ENCODE peak calls at places on chromosomes 2 and 18, in six cellular contexts. One of them, this sample, is unnamed.

GRCh38 chr2:15799432-15799827 is 140.9 kb upstream of the MYCN start:
- DNase-seq in naive thymus-derived CD8-positive, alpha-beta T cell: no peak
- DNase-seq in brain microvascular endothelial cell: no peak
- DNase-seq in stimulated activated CD8-positive, alpha-beta memory T cell treated with anti-CD3 and anti-CD28 coated beads, Interleukin-12 subunit alpha, Interleukin-12 subunit beta, amount 100 ng/mL, for 1 hour: no peak
- DNase-seq in activated CD4-positive, alpha-beta T cell treated with anti-CD3 and anti-CD28 coated beads, Interleukin-2, amount 10 ng/mL, durations not matched to agents 7 days and 5 days: no peak
- DNase-seq in neuronal stem cell: no peak
- DNase-seq in this sample: no peak

GRCh38 chr2:144705328-144706245 is 185.7 kb upstream of the ZEB2 start:
- DNase-seq in brain microvascular endothelial cell: no peak
- DNase-seq in activated CD4-positive, alpha-beta T cell treated with anti-CD3 and anti-CD28 coated beads, Interleukin-2, amount 10 ng/mL, durations not matched to agents 7 days and 5 days: no peak
- DNase-seq in stimulated activated CD8-positive, alpha-beta memory T cell treated with anti-CD3 and anti-CD28 coated beads, Interleukin-12 subunit alpha, Interleukin-12 subunit beta, amount 100 ng/mL, for 1 hour: no peak
- DNase-seq in neuronal stem cell: no peak
- DNase-seq in naive thymus-derived CD8-positive, alpha-beta T cell: no peak
- DNase-seq in this sample: no peak

GRCh38 chr2:1477196-1478040 is 64.2 kb downstream of the TPO start:
- DNase-seq in naive thymus-derived CD8-positive, alpha-beta T cell: no peak
- DNase-seq in neuronal stem cell: no peak
- DNase-seq in stimulated activated CD8-positive, alpha-beta memory T cell treated with anti-CD3 and anti-CD28 coated beads, Interleukin-12 subunit alpha, Interleukin-12 subunit beta, amount 100 ng/mL, for 1 hour: no peak
- DNase-seq in activated CD4-positive, alpha-beta T cell treated with anti-CD3 and anti-CD28 coated beads, Interleukin-2, amount 10 ng/mL, durations not matched to agents 7 days and 5 days: no peak
- DNase-seq in brain microvascular endothelial cell: no peak
- DNase-seq in this sample: no peak

GRCh38 chr18:49100226-49100968 is 149.6 kb upstream of the SMAD7 start:
- DNase-seq in activated CD4-positive, alpha-beta T cell treated with anti-CD3 and anti-CD28 coated beads, Interleukin-2, amount 10 ng/mL, durations not matched to agents 7 days and 5 days: no peak
- DNase-seq in stimulated activated CD8-positive, alpha-beta memory T cell treated with anti-CD3 and anti-CD28 coated beads, Interleukin-12 subunit alpha, Interleukin-12 subunit beta, amount 100 ng/mL, for 1 hour: no peak
- DNase-seq in brain microvascular endothelial cell: peak
- DNase-seq in naive thymus-derived CD8-positive, alpha-beta T cell: no peak
- DNase-seq in neuronal stem cell: no peak
- DNase-seq in this sample: no peak

GRCh38 chr2:163735692-163736432 is at the start of gene FIGN:
- DNase-seq in brain microvascular endothelial cell: peak
- DNase-seq in activated CD4-positive, alpha-beta T cell treated with anti-CD3 and anti-CD28 coated beads, Interleukin-2, amount 10 ng/mL, durations not matched to agents 7 days and 5 days: no peak
- DNase-seq in neuronal stem cell: peak
- DNase-seq in naive thymus-derived CD8-positive, alpha-beta T cell: no peak
- DNase-seq in stimulated activated CD8-positive, alpha-beta memory T cell treated with anti-CD3 and anti-CD28 coated beads, Interleukin-12 subunit alpha, Interleukin-12 subunit beta, amount 100 ng/mL, for 1 hour: no peak
- DNase-seq in this sample: peak

GRCh38 chr2:114001936-114002335 is 112.0 kb downstream of the ACTR3 start:
- DNase-seq in naive thymus-derived CD8-positive, alpha-beta T cell: no peak
- DNase-seq in stimulated activated CD8-positive, alpha-beta memory T cell treated with anti-CD3 and anti-CD28 coated beads, Interleukin-12 subunit alpha, Interleukin-12 subunit beta, amount 100 ng/mL, for 1 hour: no peak
- DNase-seq in brain microvascular endothelial cell: no peak
- DNase-seq in activated CD4-positive, alpha-beta T cell treated with anti-CD3 and anti-CD28 coated beads, Interleukin-2, amount 10 ng/mL, durations not matched to agents 7 days and 5 days: no peak
- DNase-seq in neuronal stem cell: no peak
- DNase-seq in this sample: no peak

GRCh38 chr2:28390857-28391563 is 1.6 kb upstream of the FOSL2 start:
- DNase-seq in brain microvascular endothelial cell: peak
- DNase-seq in naive thymus-derived CD8-positive, alpha-beta T cell: no peak
- DNase-seq in activated CD4-positive, alpha-beta T cell treated with anti-CD3 and anti-CD28 coated beads, Interleukin-2, amount 10 ng/mL, durations not matched to agents 7 days and 5 days: no peak
- DNase-seq in stimulated activated CD8-positive, alpha-beta memory T cell treated with anti-CD3 and anti-CD28 coated beads, Interleukin-12 subunit alpha, Interleukin-12 subunit beta, amount 100 ng/mL, for 1 hour: no peak
- DNase-seq in neuronal stem cell: no peak
- DNase-seq in this sample: peak

GRCh38 chr2:147294825-147295392 is 549.9 kb upstream of the ACVR2A start:
- DNase-seq in neuronal stem cell: no peak
- DNase-seq in activated CD4-positive, alpha-beta T cell treated with anti-CD3 and anti-CD28 coated beads, Interleukin-2, amount 10 ng/mL, durations not matched to agents 7 days and 5 days: no peak
- DNase-seq in brain microvascular endothelial cell: no peak
- DNase-seq in naive thymus-derived CD8-positive, alpha-beta T cell: no peak
- DNase-seq in stimulated activated CD8-positive, alpha-beta memory T cell treated with anti-CD3 and anti-CD28 coated beads, Interleukin-12 subunit alpha, Interleukin-12 subunit beta, amount 100 ng/mL, for 1 hour: no peak
- DNase-seq in this sample: no peak

GRCh38 chr2:4995466-4995865 is 696.7 kb upstream of the SOX11 start:
- DNase-seq in activated CD4-positive, alpha-beta T cell treated with anti-CD3 and anti-CD28 coated beads, Interleukin-2, amount 10 ng/mL, durations not matched to agents 7 days and 5 days: no peak
- DNase-seq in brain microvascular endothelial cell: no peak
- DNase-seq in naive thymus-derived CD8-positive, alpha-beta T cell: no peak
- DNase-seq in neuronal stem cell: no peak
- DNase-seq in stimulated activated CD8-positive, alpha-beta memory T cell treated with anti-CD3 and anti-CD28 coated beads, Interleukin-12 subunit alpha, Interleukin-12 subunit beta, amount 100 ng/mL, for 1 hour: no peak
- DNase-seq in this sample: peak

GRCh38 chr2:240922982-240923537 is 16.9 kb downstream of the CROCC2 start:
- DNase-seq in naive thymus-derived CD8-positive, alpha-beta T cell: no peak
- DNase-seq in brain microvascular endothelial cell: no peak
- DNase-seq in activated CD4-positive, alpha-beta T cell treated with anti-CD3 and anti-CD28 coated beads, Interleukin-2, amount 10 ng/mL, durations not matched to agents 7 days and 5 days: no peak
- DNase-seq in neuronal stem cell: no peak
- DNase-seq in stimulated activated CD8-positive, alpha-beta memory T cell treated with anti-CD3 and anti-CD28 coated beads, Interleukin-12 subunit alpha, Interleukin-12 subunit beta, amount 100 ng/mL, for 1 hour: no peak
- DNase-seq in this sample: peak

GRCh38 chr2:195404650-195405049 is 252.4 kb upstream of the SLC39A10 start:
- DNase-seq in brain microvascular endothelial cell: no peak
- DNase-seq in neuronal stem cell: no peak
- DNase-seq in activated CD4-positive, alpha-beta T cell treated with anti-CD3 and anti-CD28 coated beads, Interleukin-2, amount 10 ng/mL, durations not matched to agents 7 days and 5 days: no peak
- DNase-seq in naive thymus-derived CD8-positive, alpha-beta T cell: peak
- DNase-seq in stimulated activated CD8-positive, alpha-beta memory T cell treated with anti-CD3 and anti-CD28 coated beads, Interleukin-12 subunit alpha, Interleukin-12 subunit beta, amount 100 ng/mL, for 1 hour: no peak
- DNase-seq in this sample: no peak

GRCh38 chr18:11387880-11388279 is 221.5 kb upstream of the SLC35G4 start:
- DNase-seq in brain microvascular endothelial cell: peak
- DNase-seq in neuronal stem cell: no peak
- DNase-seq in activated CD4-positive, alpha-beta T cell treated with anti-CD3 and anti-CD28 coated beads, Interleukin-2, amount 10 ng/mL, durations not matched to agents 7 days and 5 days: no peak
- DNase-seq in stimulated activated CD8-positive, alpha-beta memory T cell treated with anti-CD3 and anti-CD28 coated beads, Interleukin-12 subunit alpha, Interleukin-12 subunit beta, amount 100 ng/mL, for 1 hour: no peak
- DNase-seq in naive thymus-derived CD8-positive, alpha-beta T cell: no peak
- DNase-seq in this sample: peak

GRCh38 chr2:6556755-6557154 is 309.0 kb downstream of the CMPK2 start:
- DNase-seq in activated CD4-positive, alpha-beta T cell treated with anti-CD3 and anti-CD28 coated beads, Interleukin-2, amount 10 ng/mL, durations not matched to agents 7 days and 5 days: no peak
- DNase-seq in naive thymus-derived CD8-positive, alpha-beta T cell: no peak
- DNase-seq in neuronal stem cell: no peak
- DNase-seq in stimulated activated CD8-positive, alpha-beta memory T cell treated with anti-CD3 and anti-CD28 coated beads, Interleukin-12 subunit alpha, Interleukin-12 subunit beta, amount 100 ng/mL, for 1 hour: no peak
- DNase-seq in brain microvascular endothelial cell: peak
- DNase-seq in this sample: no peak

GRCh38 chr2:210480079-210480478 is 3.5 kb upstream of the LANCL1 start:
- DNase-seq in neuronal stem cell: no peak
- DNase-seq in stimulated activated CD8-positive, alpha-beta memory T cell treated with anti-CD3 and anti-CD28 coated beads, Interleukin-12 subunit alpha, Interleukin-12 subunit beta, amount 100 ng/mL, for 1 hour: no peak
- DNase-seq in naive thymus-derived CD8-positive, alpha-beta T cell: no peak
- DNase-seq in activated CD4-positive, alpha-beta T cell treated with anti-CD3 and anti-CD28 coated beads, Interleukin-2, amount 10 ng/mL, durations not matched to agents 7 days and 5 days: no peak
- DNase-seq in brain microvascular endothelial cell: no peak
- DNase-seq in this sample: no peak

GRCh38 chr2:163467206-163467605 is 268.6 kb downstream of the FIGN start:
- DNase-seq in naive thymus-derived CD8-positive, alpha-beta T cell: no peak
- DNase-seq in stimulated activated CD8-positive, alpha-beta memory T cell treated with anti-CD3 and anti-CD28 coated beads, Interleukin-12 subunit alpha, Interleukin-12 subunit beta, amount 100 ng/mL, for 1 hour: no peak
- DNase-seq in neuronal stem cell: no peak
- DNase-seq in brain microvascular endothelial cell: no peak
- DNase-seq in activated CD4-positive, alpha-beta T cell treated with anti-CD3 and anti-CD28 coated beads, Interleukin-2, amount 10 ng/mL, durations not matched to agents 7 days and 5 days: no peak
- DNase-seq in this sample: no peak

GRCh38 chr2:189142893-189143759 is 36.4 kb downstream of the COL5A2 start:
- DNase-seq in neuronal stem cell: peak
- DNase-seq in brain microvascular endothelial cell: no peak
- DNase-seq in naive thymus-derived CD8-positive, alpha-beta T cell: peak
- DNase-seq in activated CD4-positive, alpha-beta T cell treated with anti-CD3 and anti-CD28 coated beads, Interleukin-2, amount 10 ng/mL, durations not matched to agents 7 days and 5 days: peak
- DNase-seq in stimulated activated CD8-positive, alpha-beta memory T cell treated with anti-CD3 and anti-CD28 coated beads, Interleukin-12 subunit alpha, Interleukin-12 subunit beta, amount 100 ng/mL, for 1 hour: peak
- DNase-seq in this sample: peak

GRCh38 chr2:38178142-38178541 is 102.2 kb upstream of the CYP1B1 start:
- DNase-seq in naive thymus-derived CD8-positive, alpha-beta T cell: no peak
- DNase-seq in brain microvascular endothelial cell: peak
- DNase-seq in activated CD4-positive, alpha-beta T cell treated with anti-CD3 and anti-CD28 coated beads, Interleukin-2, amount 10 ng/mL, durations not matched to agents 7 days and 5 days: no peak
- DNase-seq in neuronal stem cell: no peak
- DNase-seq in stimulated activated CD8-positive, alpha-beta memory T cell treated with anti-CD3 and anti-CD28 coated beads, Interleukin-12 subunit alpha, Interleukin-12 subunit beta, amount 100 ng/mL, for 1 hour: no peak
- DNase-seq in this sample: no peak

GRCh38 chr2:176096986-176097819 is 2.4 kb upstream of the HOXD12 start:
- DNase-seq in activated CD4-positive, alpha-beta T cell treated with anti-CD3 and anti-CD28 coated beads, Interleukin-2, amount 10 ng/mL, durations not matched to agents 7 days and 5 days: peak
- DNase-seq in neuronal stem cell: no peak
- DNase-seq in stimulated activated CD8-positive, alpha-beta memory T cell treated with anti-CD3 and anti-CD28 coated beads, Interleukin-12 subunit alpha, Interleukin-12 subunit beta, amount 100 ng/mL, for 1 hour: peak
- DNase-seq in brain microvascular endothelial cell: peak
- DNase-seq in naive thymus-derived CD8-positive, alpha-beta T cell: peak
- DNase-seq in this sample: peak

GRCh38 chr2:192560326-192560725 is 365.6 kb upstream of the TMEFF2 start:
- DNase-seq in stimulated activated CD8-positive, alpha-beta memory T cell treated with anti-CD3 and anti-CD28 coated beads, Interleukin-12 subunit alpha, Interleukin-12 subunit beta, amount 100 ng/mL, for 1 hour: no peak
- DNase-seq in activated CD4-positive, alpha-beta T cell treated with anti-CD3 and anti-CD28 coated beads, Interleukin-2, amount 10 ng/mL, durations not matched to agents 7 days and 5 days: no peak
- DNase-seq in naive thymus-derived CD8-positive, alpha-beta T cell: no peak
- DNase-seq in brain microvascular endothelial cell: no peak
- DNase-seq in neuronal stem cell: no peak
- DNase-seq in this sample: no peak

GRCh38 chr2:28869494-28870145 is 489 bp downstream of the TRMT61B start:
- DNase-seq in activated CD4-positive, alpha-beta T cell treated with anti-CD3 and anti-CD28 coated beads, Interleukin-2, amount 10 ng/mL, durations not matched to agents 7 days and 5 days: no peak
- DNase-seq in stimulated activated CD8-positive, alpha-beta memory T cell treated with anti-CD3 and anti-CD28 coated beads, Interleukin-12 subunit alpha, Interleukin-12 subunit beta, amount 100 ng/mL, for 1 hour: no peak
- DNase-seq in brain microvascular endothelial cell: no peak
- DNase-seq in naive thymus-derived CD8-positive, alpha-beta T cell: no peak
- DNase-seq in neuronal stem cell: no peak
- DNase-seq in this sample: no peak

GRCh38 chr2:204361738-204362137 is 183.5 kb upstream of the PARD3B start:
- DNase-seq in brain microvascular endothelial cell: no peak
- DNase-seq in naive thymus-derived CD8-positive, alpha-beta T cell: no peak
- DNase-seq in neuronal stem cell: no peak
- DNase-seq in stimulated activated CD8-positive, alpha-beta memory T cell treated with anti-CD3 and anti-CD28 coated beads, Interleukin-12 subunit alpha, Interleukin-12 subunit beta, amount 100 ng/mL, for 1 hour: no peak
- DNase-seq in activated CD4-positive, alpha-beta T cell treated with anti-CD3 and anti-CD28 coated beads, Interleukin-2, amount 10 ng/mL, durations not matched to agents 7 days and 5 days: no peak
- DNase-seq in this sample: no peak

GRCh38 chr2:121197369-121198091 is 87.5 kb downstream of the TFCP2L1 start:
- DNase-seq in stimulated activated CD8-positive, alpha-beta memory T cell treated with anti-CD3 and anti-CD28 coated beads, Interleukin-12 subunit alpha, Interleukin-12 subunit beta, amount 100 ng/mL, for 1 hour: no peak
- DNase-seq in neuronal stem cell: no peak
- DNase-seq in brain microvascular endothelial cell: peak
- DNase-seq in activated CD4-positive, alpha-beta T cell treated with anti-CD3 and anti-CD28 coated beads, Interleukin-2, amount 10 ng/mL, durations not matched to agents 7 days and 5 days: no peak
- DNase-seq in naive thymus-derived CD8-positive, alpha-beta T cell: no peak
- DNase-seq in this sample: no peak

GRCh38 chr2:120471166-120471565 is 125.2 kb downstream of the INHBB start:
- DNase-seq in activated CD4-positive, alpha-beta T cell treated with anti-CD3 and anti-CD28 coated beads, Interleukin-2, amount 10 ng/mL, durations not matched to agents 7 days and 5 days: no peak
- DNase-seq in brain microvascular endothelial cell: no peak
- DNase-seq in neuronal stem cell: no peak
- DNase-seq in naive thymus-derived CD8-positive, alpha-beta T cell: no peak
- DNase-seq in stimulated activated CD8-positive, alpha-beta memory T cell treated with anti-CD3 and anti-CD28 coated beads, Interleukin-12 subunit alpha, Interleukin-12 subunit beta, amount 100 ng/mL, for 1 hour: no peak
- DNase-seq in this sample: no peak

GRCh38 chr2:73920577-73921545 is 5.8 kb upstream of the DGUOK start:
- DNase-seq in neuronal stem cell: peak
- DNase-seq in activated CD4-positive, alpha-beta T cell treated with anti-CD3 and anti-CD28 coated beads, Interleukin-2, amount 10 ng/mL, durations not matched to agents 7 days and 5 days: peak
- DNase-seq in naive thymus-derived CD8-positive, alpha-beta T cell: peak
- DNase-seq in brain microvascular endothelial cell: no peak
- DNase-seq in stimulated activated CD8-positive, alpha-beta memory T cell treated with anti-CD3 and anti-CD28 coated beads, Interleukin-12 subunit alpha, Interleukin-12 subunit beta, amount 100 ng/mL, for 1 hour: no peak
- DNase-seq in this sample: peak

GRCh38 chr2:144510206-144510991 is 9.5 kb downstream of the ZEB2 start:
- DNase-seq in naive thymus-derived CD8-positive, alpha-beta T cell: no peak
- DNase-seq in stimulated activated CD8-positive, alpha-beta memory T cell treated with anti-CD3 and anti-CD28 coated beads, Interleukin-12 subunit alpha, Interleukin-12 subunit beta, amount 100 ng/mL, for 1 hour: no peak
- DNase-seq in activated CD4-positive, alpha-beta T cell treated with anti-CD3 and anti-CD28 coated beads, Interleukin-2, amount 10 ng/mL, durations not matched to agents 7 days and 5 days: no peak
- DNase-seq in brain microvascular endothelial cell: peak
- DNase-seq in neuronal stem cell: no peak
- DNase-seq in this sample: peak

GRCh38 chr18:5431836-5432575 is 111.8 kb downstream of the EPB41L3 start:
- DNase-seq in brain microvascular endothelial cell: no peak
- DNase-seq in activated CD4-positive, alpha-beta T cell treated with anti-CD3 and anti-CD28 coated beads, Interleukin-2, amount 10 ng/mL, durations not matched to agents 7 days and 5 days: no peak
- DNase-seq in stimulated activated CD8-positive, alpha-beta memory T cell treated with anti-CD3 and anti-CD28 coated beads, Interleukin-12 subunit alpha, Interleukin-12 subunit beta, amount 100 ng/mL, for 1 hour: no peak
- DNase-seq in neuronal stem cell: no peak
- DNase-seq in naive thymus-derived CD8-positive, alpha-beta T cell: no peak
- DNase-seq in this sample: no peak

GRCh38 chr2:232573042-232573441 is 22.6 kb downstream of the EIF4E2 start:
- DNase-seq in stimulated activated CD8-positive, alpha-beta memory T cell treated with anti-CD3 and anti-CD28 coated beads, Interleukin-12 subunit alpha, Interleukin-12 subunit beta, amount 100 ng/mL, for 1 hour: no peak
- DNase-seq in naive thymus-derived CD8-positive, alpha-beta T cell: no peak
- DNase-seq in activated CD4-positive, alpha-beta T cell treated with anti-CD3 and anti-CD28 coated beads, Interleukin-2, amount 10 ng/mL, durations not matched to agents 7 days and 5 days: no peak
- DNase-seq in brain microvascular endothelial cell: no peak
- DNase-seq in neuronal stem cell: no peak
- DNase-seq in this sample: no peak

GRCh38 chr2:10876963-10877362 is 34.8 kb upstream of the KCNF1 start:
- DNase-seq in activated CD4-positive, alpha-beta T cell treated with anti-CD3 and anti-CD28 coated beads, Interleukin-2, amount 10 ng/mL, durations not matched to agents 7 days and 5 days: no peak
- DNase-seq in neuronal stem cell: no peak
- DNase-seq in naive thymus-derived CD8-positive, alpha-beta T cell: no peak
- DNase-seq in stimulated activated CD8-positive, alpha-beta memory T cell treated with anti-CD3 and anti-CD28 coated beads, Interleukin-12 subunit alpha, Interleukin-12 subunit beta, amount 100 ng/mL, for 1 hour: no peak
- DNase-seq in brain microvascular endothelial cell: no peak
- DNase-seq in this sample: no peak

GRCh38 chr2:158619496-158619895 is 162.7 kb downstream of the PKP4 start:
- DNase-seq in naive thymus-derived CD8-positive, alpha-beta T cell: no peak
- DNase-seq in activated CD4-positive, alpha-beta T cell treated with anti-CD3 and anti-CD28 coated beads, Interleukin-2, amount 10 ng/mL, durations not matched to agents 7 days and 5 days: no peak
- DNase-seq in neuronal stem cell: no peak
- DNase-seq in brain microvascular endothelial cell: peak
- DNase-seq in stimulated activated CD8-positive, alpha-beta memory T cell treated with anti-CD3 and anti-CD28 coated beads, Interleukin-12 subunit alpha, Interleukin-12 subunit beta, amount 100 ng/mL, for 1 hour: no peak
- DNase-seq in this sample: no peak

GRCh38 chr2:207337234-207338219 is 171.8 kb upstream of the KLF7 start:
- DNase-seq in stimulated activated CD8-positive, alpha-beta memory T cell treated with anti-CD3 and anti-CD28 coated beads, Interleukin-12 subunit alpha, Interleukin-12 subunit beta, amount 100 ng/mL, for 1 hour: no peak
- DNase-seq in brain microvascular endothelial cell: peak
- DNase-seq in naive thymus-derived CD8-positive, alpha-beta T cell: no peak
- DNase-seq in activated CD4-positive, alpha-beta T cell treated with anti-CD3 and anti-CD28 coated beads, Interleukin-2, amount 10 ng/mL, durations not matched to agents 7 days and 5 days: no peak
- DNase-seq in neuronal stem cell: no peak
- DNase-seq in this sample: no peak

GRCh38 chr2:176018708-176019107 is 16.6 kb upstream of the LNPK start:
- DNase-seq in stimulated activated CD8-positive, alpha-beta memory T cell treated with anti-CD3 and anti-CD28 coated beads, Interleukin-12 subunit alpha, Interleukin-12 subunit beta, amount 100 ng/mL, for 1 hour: no peak
- DNase-seq in brain microvascular endothelial cell: no peak
- DNase-seq in naive thymus-derived CD8-positive, alpha-beta T cell: no peak
- DNase-seq in neuronal stem cell: no peak
- DNase-seq in activated CD4-positive, alpha-beta T cell treated with anti-CD3 and anti-CD28 coated beads, Interleukin-2, amount 10 ng/mL, durations not matched to agents 7 days and 5 days: no peak
- DNase-seq in this sample: no peak

GRCh38 chr2:145511946-145512345 is 992.0 kb upstream of the ZEB2 start:
- DNase-seq in naive thymus-derived CD8-positive, alpha-beta T cell: no peak
- DNase-seq in neuronal stem cell: no peak
- DNase-seq in stimulated activated CD8-positive, alpha-beta memory T cell treated with anti-CD3 and anti-CD28 coated beads, Interleukin-12 subunit alpha, Interleukin-12 subunit beta, amount 100 ng/mL, for 1 hour: no peak
- DNase-seq in activated CD4-positive, alpha-beta T cell treated with anti-CD3 and anti-CD28 coated beads, Interleukin-2, amount 10 ng/mL, durations not matched to agents 7 days and 5 days: no peak
- DNase-seq in brain microvascular endothelial cell: no peak
- DNase-seq in this sample: no peak

GRCh38 chr2:152583512-152584188 is 133.6 kb downstream of the PRPF40A start:
- DNase-seq in activated CD4-positive, alpha-beta T cell treated with anti-CD3 and anti-CD28 coated beads, Interleukin-2, amount 10 ng/mL, durations not matched to agents 7 days and 5 days: no peak
- DNase-seq in naive thymus-derived CD8-positive, alpha-beta T cell: no peak
- DNase-seq in neuronal stem cell: no peak
- DNase-seq in brain microvascular endothelial cell: no peak
- DNase-seq in stimulated activated CD8-positive, alpha-beta memory T cell treated with anti-CD3 and anti-CD28 coated beads, Interleukin-12 subunit alpha, Interleukin-12 subunit beta, amount 100 ng/mL, for 1 hour: no peak
- DNase-seq in this sample: no peak

GRCh38 chr18:49206717-49207116 is 253.7 kb downstream of the DYM start:
- DNase-seq in activated CD4-positive, alpha-beta T cell treated with anti-CD3 and anti-CD28 coated beads, Interleukin-2, amount 10 ng/mL, durations not matched to agents 7 days and 5 days: peak
- DNase-seq in stimulated activated CD8-positive, alpha-beta memory T cell treated with anti-CD3 and anti-CD28 coated beads, Interleukin-12 subunit alpha, Interleukin-12 subunit beta, amount 100 ng/mL, for 1 hour: no peak
- DNase-seq in brain microvascular endothelial cell: no peak
- DNase-seq in neuronal stem cell: no peak
- DNase-seq in naive thymus-derived CD8-positive, alpha-beta T cell: no peak
- DNase-seq in this sample: no peak

GRCh38 chr18:51614033-51614432 is 416.6 kb upstream of the MEX3C start:
- DNase-seq in neuronal stem cell: no peak
- DNase-seq in activated CD4-positive, alpha-beta T cell treated with anti-CD3 and anti-CD28 coated beads, Interleukin-2, amount 10 ng/mL, durations not matched to agents 7 days and 5 days: no peak
- DNase-seq in brain microvascular endothelial cell: peak
- DNase-seq in naive thymus-derived CD8-positive, alpha-beta T cell: no peak
- DNase-seq in stimulated activated CD8-positive, alpha-beta memory T cell treated with anti-CD3 and anti-CD28 coated beads, Interleukin-12 subunit alpha, Interleukin-12 subunit beta, amount 100 ng/mL, for 1 hour: no peak
- DNase-seq in this sample: no peak

GRCh38 chr18:45664824-45665763 is 49.8 kb downstream of the SLC14A2 start:
- DNase-seq in brain microvascular endothelial cell: peak
- DNase-seq in naive thymus-derived CD8-positive, alpha-beta T cell: peak
- DNase-seq in neuronal stem cell: peak
- DNase-seq in activated CD4-positive, alpha-beta T cell treated with anti-CD3 and anti-CD28 coated beads, Interleukin-2, amount 10 ng/mL, durations not matched to agents 7 days and 5 days: peak
- DNase-seq in stimulated activated CD8-positive, alpha-beta memory T cell treated with anti-CD3 and anti-CD28 coated beads, Interleukin-12 subunit alpha, Interleukin-12 subunit beta, amount 100 ng/mL, for 1 hour: peak
- DNase-seq in this sample: peak

GRCh38 chr18:42174909-42175308 is 219.9 kb downstream of the PIK3C3 start:
- DNase-seq in neuronal stem cell: peak
- DNase-seq in naive thymus-derived CD8-positive, alpha-beta T cell: no peak
- DNase-seq in activated CD4-positive, alpha-beta T cell treated with anti-CD3 and anti-CD28 coated beads, Interleukin-2, amount 10 ng/mL, durations not matched to agents 7 days and 5 days: no peak
- DNase-seq in stimulated activated CD8-positive, alpha-beta memory T cell treated with anti-CD3 and anti-CD28 coated beads, Interleukin-12 subunit alpha, Interleukin-12 subunit beta, amount 100 ng/mL, for 1 hour: no peak
- DNase-seq in brain microvascular endothelial cell: peak
- DNase-seq in this sample: peak

GRCh38 chr18:74376523-74376922 is 60.9 kb downstream of the C18orf63 start:
- DNase-seq in activated CD4-positive, alpha-beta T cell treated with anti-CD3 and anti-CD28 coated beads, Interleukin-2, amount 10 ng/mL, durations not matched to agents 7 days and 5 days: no peak
- DNase-seq in neuronal stem cell: no peak
- DNase-seq in naive thymus-derived CD8-positive, alpha-beta T cell: no peak
- DNase-seq in brain microvascular endothelial cell: no peak
- DNase-seq in stimulated activated CD8-positive, alpha-beta memory T cell treated with anti-CD3 and anti-CD28 coated beads, Interleukin-12 subunit alpha, Interleukin-12 subunit beta, amount 100 ng/mL, for 1 hour: no peak
- DNase-seq in this sample: no peak

GRCh38 chr2:23513245-23513880 is 128.4 kb downstream of the KLHL29 start:
- DNase-seq in naive thymus-derived CD8-positive, alpha-beta T cell: no peak
- DNase-seq in stimulated activated CD8-positive, alpha-beta memory T cell treated with anti-CD3 and anti-CD28 coated beads, Interleukin-12 subunit alpha, Interleukin-12 subunit beta, amount 100 ng/mL, for 1 hour: no peak
- DNase-seq in neuronal stem cell: no peak
- DNase-seq in brain microvascular endothelial cell: no peak
- DNase-seq in activated CD4-positive, alpha-beta T cell treated with anti-CD3 and anti-CD28 coated beads, Interleukin-2, amount 10 ng/mL, durations not matched to agents 7 days and 5 days: no peak
- DNase-seq in this sample: no peak

GRCh38 chr2:62382757-62383156 is 123.2 kb downstream of the TMEM17 start:
- DNase-seq in stimulated activated CD8-positive, alpha-beta memory T cell treated with anti-CD3 and anti-CD28 coated beads, Interleukin-12 subunit alpha, Interleukin-12 subunit beta, amount 100 ng/mL, for 1 hour: no peak
- DNase-seq in neuronal stem cell: no peak
- DNase-seq in naive thymus-derived CD8-positive, alpha-beta T cell: no peak
- DNase-seq in brain microvascular endothelial cell: peak
- DNase-seq in activated CD4-positive, alpha-beta T cell treated with anti-CD3 and anti-CD28 coated beads, Interleukin-2, amount 10 ng/mL, durations not matched to agents 7 days and 5 days: no peak
- DNase-seq in this sample: no peak

This sample was measured in H9.